ENCODE peak calls at places on chromosomes 2 and 18, in eight cellular contexts. D, A, B, T, O, H, U and J are unnamed samples.

GRCh38 chr2:55482186-55482945 is 37.2 kb upstream of the CFAP36 start:
- DNase-seq in D (peak; percentile 83), A (no peak), B (no peak), T (peak; percentile 34), O (peak; percentile 51), H (peak; percentile 58), U (no peak), J (peak; percentile 49)

GRCh38 chr2:28906376-28906775 is 11.9 kb downstream of the WDR43 start:
- DNase-seq in D (no peak), A (no peak), B (no peak), T (no peak), O (no peak), H (no peak), U (no peak), J (no peak)

GRCh38 chr2:120245933-120246332 is 6.7 kb upstream of the RALB start:
- DNase-seq in D (no peak), A (no peak), B (no peak), T (no peak), O (no peak), H (no peak), U (no peak), J (no peak)

GRCh38 chr2:228535396-228535795 is 353.9 kb upstream of the SPHKAP start:
- DNase-seq in D (peak; percentile 19), A (no peak), B (no peak), T (peak; percentile 68), O (peak; percentile 42), H (no peak), U (no peak), J (no peak)

GRCh38 chr2:139122711-139123158 is 342.5 kb upstream of the NXPH2 start:
- DNase-seq in D (no peak), A (no peak), B (no peak), T (peak; percentile 9), O (peak; percentile 26), H (peak; percentile 58), U (no peak), J (peak; percentile 73)

GRCh38 chr2:61816480-61817355 is 37.1 kb downstream of the FAM161A start:
- DNase-seq in D (no peak), A (no peak), B (no peak), T (no peak), O (peak; percentile 25), H (peak; percentile 23), U (no peak), J (peak; percentile 23)

GRCh38 chr2:187956906-187957534 is 334.7 kb upstream of the GULP1 start:
- DNase-seq in D (no peak), A (no peak), B (no peak), T (no peak), O (no peak), H (no peak), U (no peak), J (no peak)

GRCh38 chr18:63887424-63887823 is at the start of gene SERPINB2:
- DNase-seq in D (peak; percentile 50), A (no peak), B (no peak), T (no peak), O (peak; percentile 69), H (peak; percentile 73), U (no peak), J (no peak)

GRCh38 chr2:73984203-73984921 is at the start of gene TET3:
- DNase-seq in D (peak; percentile 71), A (peak; percentile 56), B (peak; percentile 45), T (peak; percentile 58), O (peak; percentile 47), H (peak; percentile 57), U (peak; percentile 49), J (peak; percentile 44)

GRCh38 chr2:240421396-240421795 is 14.1 kb upstream of the GPC1 start:
- DNase-seq in D (no peak), A (no peak), B (no peak), T (no peak), O (no peak), H (no peak), U (no peak), J (no peak)

GRCh38 chr2:203328735-203329549 is 748 bp downstream of the ABI2 start:
- DNase-seq in D (peak; percentile 83), A (peak; percentile 33), B (peak; percentile 6), T (peak; percentile 72), O (peak; percentile 56), H (peak; percentile 85), U (peak; percentile 59), J (peak; percentile 36)

GRCh38 chr2:16173893-16174692 is 233.7 kb downstream of the MYCN start:
- DNase-seq in D (no peak), A (no peak), B (no peak), T (no peak), O (no peak), H (no peak), U (no peak), J (no peak)

GRCh38 chr18:41396861-41397260 is 558.2 kb upstream of the PIK3C3 start:
- DNase-seq in D (no peak), A (no peak), B (no peak), T (no peak), O (no peak), H (no peak), U (no peak), J (no peak)